ENCODE peak calls at places on chromosomes 7 and 10, in nine cellular contexts. L is mucosa of descending colon; T is HepG2; Z is fibroblast of the aortic adventitia; R is tibial artery; P is CD8-positive, alpha-beta T cell; G is ovary; O is astrocyte; J is BJ. E is an unnamed sample.

GRCh38 chr10:77179015-77179695 is 458.5 kb downstream of the KCNMA1 start:
- DNase-seq in Z (peak), J (peak), G (peak), O (peak), T (no peak), P (no peak), R (peak), L (no peak), E (peak)

GRCh38 chr10:105963450-105963849 is 1201.1 kb downstream of the SORCS1 start:
- DNase-seq in R (no peak), P (no peak), G (no peak), O (no peak), L (no peak), T (no peak), J (no peak), Z (no peak), E (no peak)

GRCh38 chr7:44386139-44386913 is 60.9 kb upstream of the CAMK2B start:
- DNase-seq in L (no peak), Z (no peak), O (peak), T (no peak), R (no peak), G (no peak), P (no peak), J (no peak), E (no peak)

GRCh38 chr10:87625658-87626057 is 34.0 kb upstream of the PAPSS2 start:
- DNase-seq in G (no peak), T (no peak), R (no peak), P (no peak), L (no peak), O (no peak), Z (no peak), J (no peak), E (no peak)

GRCh38 chr7:116809636-116810266 is 52.6 kb upstream of the CAPZA2 start:
- DNase-seq in T (peak), G (no peak), Z (peak), L (no peak), P (no peak), O (peak), J (no peak), R (no peak), E (no peak)

GRCh38 chr10:128070721-128071416 is 55.4 kb downstream of the MKI67 start:
- DNase-seq in O (no peak), Z (no peak), T (no peak), J (no peak), P (no peak), R (no peak), L (no peak), G (no peak), E (no peak)

GRCh38 chr10:83142074-83142563 is 997.2 kb upstream of the GHITM start:
- DNase-seq in Z (no peak), P (no peak), G (no peak), O (no peak), J (no peak), R (no peak), L (no peak), T (no peak), E (no peak)

GRCh38 chr7:133910761-133911160 is 216.4 kb upstream of the LRGUK start:
- DNase-seq in G (no peak), T (no peak), J (no peak), L (no peak), P (no peak), Z (no peak), R (no peak), O (no peak), E (no peak)

GRCh38 chr7:27602766-27603165 is 59.9 kb downstream of the HIBADH start:
- DNase-seq in P (no peak), T (no peak), G (no peak), L (no peak), O (no peak), Z (no peak), R (no peak), J (no peak), E (no peak)

GRCh38 chr10:23793577-23793976 is 354.7 kb downstream of the OTUD1 start:
- DNase-seq in Z (no peak), R (no peak), T (no peak), O (no peak), G (no peak), L (no peak), J (no peak), P (no peak), E (no peak)

GRCh38 chr7:114937422-114937821 is 15.5 kb downstream of the MDFIC start:
- DNase-seq in R (no peak), L (no peak), Z (no peak), T (no peak), O (no peak), G (no peak), P (no peak), J (no peak), E (no peak)

GRCh38 chr10:11894381-11895107 is 71.4 kb downstream of the PROSER2 start:
- DNase-seq in J (no peak), T (no peak), P (no peak), R (no peak), L (no peak), G (no peak), O (no peak), Z (no peak), E (no peak)

GRCh38 chr10:60677541-60678129 is 100.6 kb upstream of the CDK1 start:
- DNase-seq in Z (no peak), R (no peak), J (no peak), O (peak), T (no peak), P (no peak), G (no peak), L (no peak), E (no peak)

GRCh38 chr10:44307691-44308090 is 77.2 kb downstream of the CXCL12 start:
- DNase-seq in Z (no peak), R (no peak), G (no peak), P (no peak), T (no peak), L (no peak), J (no peak), O (no peak), E (no peak)

GRCh38 chr7:112540839-112541577 is 60.2 kb downstream of the LSMEM1 start:
- DNase-seq in G (no peak), Z (no peak), P (no peak), O (no peak), T (no peak), R (no peak), L (no peak), J (no peak), E (no peak)

GRCh38 chr7:34672430-34672829 is 14.4 kb downstream of the NPSR1 start:
- DNase-seq in Z (peak), P (no peak), G (no peak), R (no peak), L (no peak), O (peak), J (no peak), T (no peak), E (peak)

GRCh38 chr7:34673066-34673465 is 15.0 kb downstream of the NPSR1 start:
- DNase-seq in Z (no peak), T (no peak), J (no peak), L (no peak), R (no peak), O (no peak), G (no peak), P (no peak), E (no peak)

GRCh38 chr7:34677491-34677890 is 19.5 kb downstream of the NPSR1 start:
- DNase-seq in G (no peak), R (no peak), Z (no peak), P (no peak), O (no peak), T (no peak), L (no peak), J (no peak), E (no peak)

DNA sequence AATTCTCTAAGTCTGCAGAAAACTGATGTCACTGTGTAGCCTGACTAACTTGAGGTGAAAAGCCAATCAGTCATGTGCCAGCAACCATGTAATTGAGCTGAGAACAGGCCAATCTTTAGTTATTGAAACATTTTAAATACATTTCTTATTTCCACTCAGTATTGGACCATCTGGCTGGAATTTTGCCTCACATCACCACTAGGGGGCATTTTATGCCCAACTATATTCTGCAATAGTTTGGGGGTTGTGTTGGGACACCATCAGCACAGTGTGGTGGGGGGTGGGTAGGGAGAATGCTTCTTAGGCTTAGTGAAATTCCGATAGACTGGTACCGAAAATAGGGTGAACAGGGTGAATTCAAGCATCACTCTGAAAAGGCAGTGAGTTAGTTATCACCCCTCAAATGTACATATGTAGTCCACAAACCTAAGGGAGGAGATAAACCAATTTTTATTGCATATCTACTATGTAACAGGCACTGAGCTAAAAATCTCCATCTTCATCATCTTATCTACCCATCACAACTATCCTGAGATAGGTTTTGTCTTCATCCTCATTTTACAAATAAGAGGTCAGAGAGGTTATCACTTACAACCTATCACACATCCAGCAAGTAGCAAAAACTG is 17.8 kb downstream of the NPSR1 start:
- DNase-seq in G (no peak), O (no peak), L (no peak), J (no peak), Z (peak), P (no peak), R (no peak), T (peak), E (no peak)
- TF ChIP-seq CTCF in G (no peak), O (peak), L (no peak), J (peak), Z (peak), P (no peak), R (no peak), T (peak), E (peak)

GRCh38 chr7:100017300-100017699 is 1.9 kb downstream of the ZKSCAN1 start:
- DNase-seq in O (no peak), Z (no peak), T (peak), R (no peak), P (no peak), L (peak), G (no peak), J (no peak), E (no peak)

GRCh38 chr7:100019908-100020307 is 4.5 kb downstream of the ZKSCAN1 start:
- DNase-seq in T (no peak), R (no peak), G (no peak), J (no peak), Z (no peak), O (no peak), L (no peak), P (no peak), E (no peak)

GRCh38 chr7:100016209-100016901 is 959 bp downstream of the ZKSCAN1 start:
- DNase-seq in Z (peak), L (no peak), G (no peak), O (no peak), R (no peak), P (no peak), J (no peak), T (peak), E (no peak)

GRCh38 chr7:100015232-100016208 is at the start of gene ZKSCAN1:
- DNase-seq in T (peak), R (peak), P (peak), J (no peak), Z (peak), L (peak), O (peak), G (peak), E (peak)

GRCh38 chr7:100017875-100018274 is 2.5 kb downstream of the ZKSCAN1 start:
- DNase-seq in L (no peak), G (no peak), T (no peak), O (no peak), J (no peak), R (no peak), Z (no peak), P (no peak), E (no peak)
- H3K4me3 ChIP-seq in L (no peak), G (no peak), T (peak), O (no peak), J (no peak), R (no peak), Z (no peak), P (no peak), E (no peak)

GRCh38 chr7:90749774-90750173 is 153.7 kb downstream of the CDK14 start:
- DNase-seq in P (no peak), G (no peak), Z (peak), O (no peak), J (no peak), L (no peak), T (peak), R (no peak), E (no peak)
- TF ChIP-seq CTCF in P (no peak), G (no peak), Z (peak), O (no peak), J (no peak), L (no peak), T (peak), R (no peak), E (no peak)

GRCh38 chr7:19707240-19707639 is 1.6 kb downstream of the POLR1F start:
- DNase-seq in O (no peak), T (peak), J (no peak), Z (no peak), R (no peak), L (no peak), G (no peak), P (no peak), E (no peak)
- H3K4me3 ChIP-seq in O (peak), T (peak), J (no peak), Z (peak), R (no peak), L (no peak), G (no peak), P (no peak), E (peak)

DNA sequence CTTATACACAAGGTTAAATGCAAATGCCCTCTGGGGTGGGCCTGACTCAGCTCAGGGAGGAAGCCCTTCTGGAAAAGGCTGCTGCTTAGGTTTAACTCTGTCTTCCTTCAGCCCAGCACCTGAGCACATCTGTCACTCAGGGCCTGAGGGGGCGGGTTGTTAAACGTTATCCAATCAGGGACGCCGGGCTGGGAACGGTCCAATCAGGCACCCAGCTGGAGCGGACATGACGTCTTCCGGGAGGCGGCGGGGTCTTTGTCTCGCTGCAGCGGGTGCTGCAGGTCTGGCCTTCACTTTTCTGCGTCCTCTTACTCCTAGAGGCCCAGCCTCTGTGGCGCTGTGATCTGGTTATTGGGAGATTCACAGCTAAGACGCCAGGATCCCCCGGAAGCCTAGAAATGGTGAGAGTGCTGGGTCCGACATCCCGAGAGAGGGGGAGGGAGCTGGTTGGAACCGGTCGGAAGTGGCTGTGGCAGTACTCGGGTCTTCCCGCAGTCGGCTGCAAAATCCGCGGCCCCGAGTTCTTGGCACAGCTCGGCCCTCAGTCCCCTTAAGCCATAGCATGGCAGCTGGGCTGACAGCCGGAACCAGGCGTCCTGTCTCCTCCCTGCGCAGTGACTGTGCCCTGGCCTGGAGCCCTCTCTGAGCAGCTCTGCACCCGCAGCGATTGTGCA is at the start of gene ZNF138:
- DNase-seq in R (peak), P (peak), Z (peak), O (peak), J (peak), G (peak), L (peak), T (peak), E (peak)
- TF ChIP-seq CTCF in R (no peak), P (no peak), Z (no peak), O (no peak), J (no peak), G (no peak), L (no peak), T (no peak), E (no peak)

GRCh38 chr7:37352251-37352650 is 96.4 kb downstream of the ELMO1 start:
- DNase-seq in T (no peak), G (no peak), J (no peak), R (no peak), O (no peak), P (no peak), Z (no peak), L (no peak), E (no peak)

GRCh38 chr7:37354661-37355131 is 94.0 kb downstream of the ELMO1 start:
- DNase-seq in L (peak), Z (peak), O (peak), G (no peak), P (no peak), R (peak), J (no peak), T (no peak), E (no peak)

GRCh38 chr7:37349979-37350590 is 98.6 kb downstream of the ELMO1 start:
- DNase-seq in Z (no peak), T (no peak), G (no peak), P (no peak), J (no peak), L (no peak), R (no peak), O (no peak), E (no peak)

GRCh38 chr7:37353949-37354660 is 94.6 kb downstream of the ELMO1 start:
- DNase-seq in L (no peak), R (no peak), G (no peak), O (no peak), P (no peak), Z (no peak), J (no peak), T (peak), E (no peak)

DNA sequence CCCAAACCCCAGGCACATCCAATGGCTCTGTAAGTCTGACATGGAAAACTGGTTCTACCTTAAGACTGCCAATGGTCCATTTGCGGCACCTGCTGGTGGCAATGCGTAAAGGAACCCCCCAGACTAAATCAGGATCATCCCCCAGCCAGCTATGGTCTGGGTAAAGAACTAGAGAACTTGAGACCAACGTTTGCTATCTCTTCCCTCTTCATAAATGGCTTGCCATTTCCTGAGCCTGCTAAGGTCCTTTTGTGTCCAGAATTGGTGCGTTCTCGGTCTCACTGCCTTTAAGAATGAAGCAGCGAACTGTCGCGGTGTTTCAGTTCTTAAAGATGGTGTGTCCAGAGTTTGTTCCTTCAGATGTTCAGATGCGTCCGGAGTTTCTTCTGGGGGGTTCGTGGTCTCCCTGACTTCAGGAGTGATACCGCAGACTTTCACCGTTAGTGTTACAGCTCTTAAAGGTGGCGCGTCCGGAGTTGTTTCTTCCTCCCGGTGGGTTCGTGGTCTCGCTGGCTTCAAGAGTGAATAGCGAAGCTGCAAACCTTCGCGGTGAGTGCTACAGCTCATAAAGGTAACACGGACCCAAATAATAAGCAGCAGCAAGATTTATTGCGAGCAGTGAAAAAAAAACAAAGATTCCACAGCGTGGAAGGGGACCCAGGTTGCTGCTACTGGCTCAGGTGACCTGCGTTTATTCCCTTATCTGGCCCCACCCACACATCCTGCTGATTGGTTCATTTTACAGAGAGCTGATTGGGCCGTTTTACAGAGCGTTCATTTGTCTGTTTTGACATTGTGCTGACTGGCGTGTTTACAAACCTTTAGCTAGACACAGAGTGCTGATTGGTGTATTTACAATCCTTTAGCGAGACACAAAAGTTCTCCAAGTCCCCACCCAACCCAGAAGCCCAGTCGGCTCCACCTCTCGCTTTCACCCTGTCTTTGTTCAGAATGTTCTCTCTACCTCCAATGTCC is 95.4 kb downstream of the ELMO1 start:
- DNase-seq in O (no peak), G (no peak), R (no peak), T (no peak), J (no peak), P (peak), L (peak), Z (no peak), E (no peak)
- H3K4me3 ChIP-seq in O (no peak), G (no peak), R (peak), T (no peak), J (no peak), P (peak), L (no peak), Z (no peak), E (no peak)

GRCh38 chr7:149284343-149284742 is 22.3 kb downstream of the ZNF783 start:
- DNase-seq in Z (no peak), J (no peak), P (peak), R (no peak), O (no peak), G (no peak), L (no peak), T (no peak), E (no peak)

GRCh38 chr7:149283321-149283720 is 21.3 kb downstream of the ZNF783 start:
- DNase-seq in L (no peak), J (no peak), O (no peak), G (no peak), R (no peak), Z (no peak), T (no peak), P (no peak), E (no peak)

GRCh38 chr7:149285581-149285975 is 23.6 kb downstream of the ZNF783 start:
- DNase-seq in P (no peak), Z (peak), O (peak), T (no peak), G (peak), L (peak), R (no peak), J (no peak), E (no peak)

GRCh38 chr7:149286811-149287400 is 24.9 kb downstream of the ZNF783 start:
- DNase-seq in O (no peak), G (no peak), Z (no peak), L (no peak), T (no peak), J (no peak), P (no peak), R (no peak), E (no peak)

GRCh38 chr7:149284850-149285580 is 23.0 kb downstream of the ZNF783 start:
- DNase-seq in T (no peak), P (peak), G (peak), Z (peak), J (peak), R (peak), L (peak), O (peak), E (peak)
- TF ChIP-seq CTCF in T (no peak), P (no peak), G (no peak), Z (no peak), J (no peak), R (no peak), L (no peak), O (no peak), E (no peak)

E was measured in AG04449.